ENCODE peak calls at places on chromosomes 16 and 17, in four cellular contexts. Y, D, S and A are unnamed samples.
A peak's percentile ranks its signal among the peaks of the same experiment; 100 is the strongest.

GRCh38 chr17:73305845-73306836 is 5.7 kb downstream of the CDC42EP4 start:
- DNase-seq in S (no peak), D (no peak), Y (no peak), A (no peak)

GRCh38 chr16:75074920-75075687 is 41.5 kb downstream of the LDHD start:
- DNase-seq in D (peak; percentile 37), S (no peak), Y (peak; percentile 44), A (peak; percentile 77)

GRCh38 chr16:11708421-11708820 is 34.2 kb downstream of the TXNDC11 start:
- DNase-seq in S (no peak), Y (no peak), D (no peak), A (no peak)

GRCh38 chr17:31289790-31290189 is 7.2 kb downstream of the OMG start:
- DNase-seq in S (no peak), D (no peak), Y (no peak), A (no peak)

GRCh38 chr17:76683921-76684745 is 26.6 kb downstream of the MXRA7 start:
- DNase-seq in D (no peak), S (no peak), Y (no peak), A (no peak)

GRCh38 chr17:46950997-46951621 is 27.9 kb downstream of the RPRML start:
- DNase-seq in Y (no peak), D (no peak), S (no peak), A (no peak)

GRCh38 chr17:35079547-35079946 is 16.0 kb upstream of the RFFL start:
- DNase-seq in S (no peak), D (no peak), Y (no peak), A (no peak)

GRCh38 chr17:37488607-37489196 is 989 bp upstream of the DUSP14 start:
- DNase-seq in D (no peak), Y (no peak), S (peak; percentile 47), A (peak; percentile 29)

GRCh38 chr17:57636985-57637667 is 108.0 kb downstream of the CCDC182 start:
- DNase-seq in S (no peak), Y (no peak), D (no peak), A (no peak)

GRCh38 chr17:32100971-32101631 is 41.2 kb upstream of the RHOT1 start:
- DNase-seq in D (no peak), S (no peak), Y (no peak), A (no peak)

GRCh38 chr17:4161179-4161559 is 18.2 kb downstream of the CYB5D2 start:
- DNase-seq in Y (no peak), S (no peak), D (no peak), A (no peak)

GRCh38 chr17:42247734-42248133 is 28.5 kb downstream of the STAT5B start:
- DNase-seq in Y (no peak), S (no peak), D (no peak), A (no peak)

GRCh38 chr16:84555418-84556196 is 51.1 kb upstream of the MEAK7 start:
- DNase-seq in D (no peak), Y (no peak), S (no peak), A (no peak)

GRCh38 chr16:19583665-19584300 is 28.3 kb downstream of the VPS35L start:
- DNase-seq in D (no peak), Y (no peak), S (peak; percentile 23), A (no peak)

GRCh38 chr16:88810166-88810867 is 1.4 kb downstream of the APRT start:
- DNase-seq in S (no peak), D (no peak), Y (no peak), A (no peak)

GRCh38 chr16:66552288-66553143 is at the start of gene CKLF:
- DNase-seq in S (peak; percentile 88), Y (no peak), D (peak; percentile 93), A (peak; percentile 93)

GRCh38 chr17:75842963-75843576 is 1.1 kb downstream of the UNC13D start:
- DNase-seq in Y (no peak), S (no peak), D (no peak), A (no peak)

GRCh38 chr17:79905832-79906231 is 66.6 kb upstream of the CBX4 start:
- DNase-seq in Y (no peak), S (no peak), D (no peak), A (no peak)

DNA sequence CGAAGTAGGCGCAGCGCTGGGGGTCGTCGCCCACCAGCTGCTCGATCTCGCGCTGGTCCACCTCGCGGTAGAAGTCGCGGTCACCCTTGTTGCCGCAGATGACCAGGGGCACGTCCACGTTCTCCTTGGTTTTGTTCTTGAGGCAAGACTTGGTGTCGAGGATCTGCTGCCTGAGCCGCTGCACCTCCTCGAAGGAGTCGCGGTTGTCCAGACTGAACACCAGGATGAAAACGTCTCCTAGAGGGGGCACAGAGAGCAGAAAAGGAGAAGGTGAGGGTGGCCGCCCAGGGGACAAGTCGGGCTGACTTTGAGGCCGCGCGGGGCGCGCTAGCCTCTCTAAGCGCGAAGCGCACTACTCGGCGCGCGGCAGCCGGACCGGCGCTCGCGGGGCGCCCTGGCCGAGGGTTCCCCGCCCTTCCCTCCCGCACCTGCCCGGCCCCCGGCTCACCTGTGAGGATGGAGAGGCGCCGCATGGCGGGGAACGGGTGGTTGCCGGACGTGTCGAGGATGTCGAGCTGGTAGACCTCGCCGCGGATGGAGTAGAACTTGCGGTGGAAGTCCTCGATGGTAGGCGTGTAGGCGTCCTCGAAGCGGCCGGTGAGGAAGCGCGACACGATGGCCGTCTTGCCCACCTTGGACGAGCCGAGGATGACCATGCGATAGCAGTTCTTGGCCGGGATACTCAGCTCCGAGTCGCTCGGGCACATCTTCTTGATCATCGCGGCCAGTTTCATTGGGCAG is 577 bp downstream of the RASD1 start:
- DNase-seq in Y (no peak), S (no peak), D (no peak), A (no peak)
- TF ChIP-seq CTCF in Y (no peak), S (no peak), D (no peak), A (no peak)

GRCh38 chr17:50347894-50348291 is 2.0 kb downstream of the XYLT2 start:
- DNase-seq in Y (no peak), D (no peak), S (no peak), A (no peak)
- TF ChIP-seq CTCF in Y (no peak), D (no peak), S (no peak), A (no peak)

GRCh38 chr16:50021509-50021908 is 3.5 kb upstream of the CNEP1R1 start:
- DNase-seq in S (no peak), Y (no peak), D (no peak), A (no peak)
- TF ChIP-seq CTCF in S (no peak), Y (no peak), D (no peak), A (no peak)

GRCh38 chr16:29842732-29843346 is 20.2 kb downstream of the CDIPT start:
- DNase-seq in D (no peak), S (no peak), Y (no peak), A (no peak)
- TF ChIP-seq CTCF in D (no peak), S (no peak), Y (no peak), A (no peak)